ENCODE peak calls at places on chromosomes 7 and 10, in five cellular contexts. One of them, this sample, is unnamed.

GRCh38 chr7:137943132-137943551 is 58.7 kb downstream of the CREB3L2 start:
- DNase-seq in ELF-1: peak
- DNase-seq in spleen: no peak
- DNase-seq in psoas muscle: no peak
- DNase-seq in iris pigment epithelial cell: peak
- DNase-seq in this sample: no peak

GRCh38 chr7:123237-123636 is 69.1 kb upstream of the FAM20C start:
- DNase-seq in psoas muscle: no peak
- DNase-seq in iris pigment epithelial cell: no peak
- DNase-seq in ELF-1: no peak
- DNase-seq in spleen: no peak
- DNase-seq in this sample: peak

GRCh38 chr10:69239816-69240434 is 19.8 kb downstream of the HKDC1 start:
- DNase-seq in spleen: peak
- DNase-seq in iris pigment epithelial cell: no peak
- DNase-seq in psoas muscle: no peak
- DNase-seq in ELF-1: no peak
- DNase-seq in this sample: no peak

GRCh38 chr10:131843089-131843595 is 57.7 kb upstream of the PPP2R2D start:
- DNase-seq in psoas muscle: peak
- DNase-seq in spleen: peak
- DNase-seq in ELF-1: no peak
- DNase-seq in iris pigment epithelial cell: no peak
- DNase-seq in this sample: peak

GRCh38 chr10:33273295-33274002 is 61.0 kb downstream of the NRP1 start:
- DNase-seq in spleen: no peak
- DNase-seq in ELF-1: no peak
- DNase-seq in iris pigment epithelial cell: peak
- DNase-seq in psoas muscle: peak
- DNase-seq in this sample: peak

GRCh38 chr10:44860811-44861751 is 50.1 kb upstream of the TMEM72 start:
- DNase-seq in iris pigment epithelial cell: peak
- DNase-seq in spleen: no peak
- DNase-seq in ELF-1: peak
- DNase-seq in psoas muscle: peak
- DNase-seq in this sample: no peak

GRCh38 chr7:17095001-17095574 is 203.4 kb upstream of the AHR start:
- DNase-seq in spleen: no peak
- DNase-seq in ELF-1: no peak
- DNase-seq in iris pigment epithelial cell: no peak
- DNase-seq in psoas muscle: no peak
- DNase-seq in this sample: no peak

GRCh38 chr7:94395141-94396041 is 696 bp downstream of the COL1A2 start:
- DNase-seq in ELF-1: peak
- DNase-seq in spleen: no peak
- DNase-seq in iris pigment epithelial cell: peak
- DNase-seq in psoas muscle: no peak
- DNase-seq in this sample: no peak

GRCh38 chr7:135160858-135161653 is 9.5 kb downstream of the CYREN start:
- DNase-seq in spleen: peak
- DNase-seq in iris pigment epithelial cell: peak
- DNase-seq in psoas muscle: no peak
- DNase-seq in ELF-1: no peak
- DNase-seq in this sample: no peak

GRCh38 chr10:4755286-4756009 is 70.6 kb upstream of the AKR1E2 start:
- DNase-seq in psoas muscle: no peak
- DNase-seq in spleen: no peak
- DNase-seq in ELF-1: no peak
- DNase-seq in iris pigment epithelial cell: no peak
- DNase-seq in this sample: no peak

This sample was measured in mesenteric fat pad.